ENCODE peak calls at places on chromosomes 2 and 18, in four cellular contexts. One of them, this sample, is unnamed.

GRCh38 chr2:239195318-239195871 is 205.4 kb downstream of the HDAC4 start:
- DNase-seq in HS-27A: no peak
- DNase-seq in stromal cell of bone marrow: no peak
- DNase-seq in psoas muscle: no peak
- DNase-seq in this sample: no peak

GRCh38 chr2:236928353-236929153 is 157.1 kb upstream of the COPS8 start:
- DNase-seq in HS-27A: no peak
- DNase-seq in psoas muscle: no peak
- DNase-seq in stromal cell of bone marrow: no peak
- DNase-seq in this sample: peak; percentile 50

GRCh38 chr2:207655000-207655399 is 29.8 kb upstream of the METTL21A start:
- DNase-seq in psoas muscle: no peak
- DNase-seq in stromal cell of bone marrow: no peak
- DNase-seq in HS-27A: no peak
- DNase-seq in this sample: no peak

GRCh38 chr2:188378551-188378950 is 86.9 kb downstream of the GULP1 start:
- DNase-seq in stromal cell of bone marrow: no peak
- DNase-seq in psoas muscle: no peak
- DNase-seq in HS-27A: no peak
- DNase-seq in this sample: no peak

GRCh38 chr18:8893221-8893620 is 187.9 kb downstream of the MTCL1 start:
- DNase-seq in stromal cell of bone marrow: no peak
- DNase-seq in psoas muscle: no peak
- DNase-seq in HS-27A: no peak
- DNase-seq in this sample: no peak

GRCh38 chr2:96114903-96115581 is 1.3 kb downstream of the ADRA2B start:
- DNase-seq in HS-27A: no peak
- DNase-seq in stromal cell of bone marrow: no peak
- DNase-seq in psoas muscle: no peak
- DNase-seq in this sample: no peak

GRCh38 chr2:225122582-225123486 is 80.6 kb upstream of the DOCK10 start:
- DNase-seq in stromal cell of bone marrow: no peak
- DNase-seq in psoas muscle: no peak
- DNase-seq in HS-27A: no peak
- DNase-seq in this sample: no peak

GRCh38 chr2:229719926-229720652 is 5.7 kb upstream of the DNER start:
- DNase-seq in HS-27A: no peak
- DNase-seq in psoas muscle: no peak
- DNase-seq in stromal cell of bone marrow: no peak
- DNase-seq in this sample: no peak

GRCh38 chr2:40034198-40034597 is 255.1 kb upstream of the THUMPD2 start:
- DNase-seq in HS-27A: peak; percentile 62
- DNase-seq in psoas muscle: no peak
- DNase-seq in stromal cell of bone marrow: peak; percentile 68
- DNase-seq in this sample: no peak

GRCh38 chr2:51717318-51717717 is 685.4 kb upstream of the NRXN1 start:
- DNase-seq in stromal cell of bone marrow: peak; percentile 89
- DNase-seq in HS-27A: peak; percentile 31
- DNase-seq in psoas muscle: no peak
- DNase-seq in this sample: no peak

GRCh38 chr2:108944601-108945241 is 44.3 kb downstream of the EDAR start:
- DNase-seq in stromal cell of bone marrow: no peak
- DNase-seq in psoas muscle: no peak
- DNase-seq in HS-27A: no peak
- DNase-seq in this sample: no peak

GRCh38 chr2:70132244-70133126 is 45.2 kb downstream of the PCBP1 start:
- DNase-seq in psoas muscle: peak; percentile 68
- DNase-seq in stromal cell of bone marrow: peak; percentile 73
- DNase-seq in HS-27A: no peak
- DNase-seq in this sample: no peak

GRCh38 chr2:5914831-5915611 is 222.8 kb downstream of the SOX11 start:
- DNase-seq in stromal cell of bone marrow: peak; percentile 64
- DNase-seq in HS-27A: no peak
- DNase-seq in psoas muscle: no peak
- DNase-seq in this sample: no peak

GRCh38 chr2:219176818-219177593 is at the start of gene CNPPD1:
- DNase-seq in stromal cell of bone marrow: peak; percentile 67
- DNase-seq in psoas muscle: peak; percentile 95
- DNase-seq in HS-27A: no peak
- DNase-seq in this sample: peak; percentile 80

GRCh38 chr18:36825526-36825925 is 3.3 kb downstream of the TPGS2 start:
- DNase-seq in HS-27A: no peak
- DNase-seq in stromal cell of bone marrow: no peak
- DNase-seq in psoas muscle: no peak
- DNase-seq in this sample: no peak

GRCh38 chr2:234410526-234410925 is 86.4 kb downstream of the ARL4C start:
- DNase-seq in psoas muscle: no peak
- DNase-seq in stromal cell of bone marrow: no peak
- DNase-seq in HS-27A: no peak
- DNase-seq in this sample: no peak

GRCh38 chr2:119659601-119660342 is 19.2 kb upstream of the TMEM177 start:
- DNase-seq in HS-27A: no peak
- DNase-seq in stromal cell of bone marrow: no peak
- DNase-seq in psoas muscle: no peak
- DNase-seq in this sample: no peak

GRCh38 chr2:41940715-41941114 is 107.1 kb upstream of the PKDCC start:
- DNase-seq in stromal cell of bone marrow: no peak
- DNase-seq in psoas muscle: no peak
- DNase-seq in HS-27A: no peak
- DNase-seq in this sample: no peak

GRCh38 chr2:21642647-21643046 is 518.9 kb downstream of the TDRD15 start:
- DNase-seq in psoas muscle: no peak
- DNase-seq in HS-27A: no peak
- DNase-seq in stromal cell of bone marrow: no peak
- DNase-seq in this sample: no peak

GRCh38 chr18:46718501-46719341 is 38.1 kb downstream of the ST8SIA5 start:
- DNase-seq in stromal cell of bone marrow: peak; percentile 45
- DNase-seq in HS-27A: no peak
- DNase-seq in psoas muscle: no peak
- DNase-seq in this sample: no peak

GRCh38 chr2:35822716-35823115 is 532.9 kb upstream of the CRIM1 start:
- DNase-seq in stromal cell of bone marrow: no peak
- DNase-seq in psoas muscle: no peak
- DNase-seq in HS-27A: no peak
- DNase-seq in this sample: no peak

GRCh38 chr2:220553150-220553549 is 925.7 kb downstream of the SLC4A3 start:
- DNase-seq in stromal cell of bone marrow: no peak
- DNase-seq in HS-27A: no peak
- DNase-seq in psoas muscle: no peak
- DNase-seq in this sample: no peak

GRCh38 chr2:236714061-236714460 is 144.4 kb downstream of the ACKR3 start:
- DNase-seq in HS-27A: no peak
- DNase-seq in stromal cell of bone marrow: no peak
- DNase-seq in psoas muscle: no peak
- DNase-seq in this sample: no peak

GRCh38 chr18:50654658-50655550 is 95.0 kb downstream of the MAPK4 start:
- DNase-seq in HS-27A: no peak
- DNase-seq in psoas muscle: no peak
- DNase-seq in stromal cell of bone marrow: no peak
- DNase-seq in this sample: no peak

GRCh38 chr2:232117413-232117812 is 155.9 kb downstream of the DIS3L2 start:
- DNase-seq in HS-27A: no peak
- DNase-seq in stromal cell of bone marrow: no peak
- DNase-seq in psoas muscle: no peak
- DNase-seq in this sample: no peak

GRCh38 chr18:66271927-66272326 is 332.0 kb downstream of the CDH19 start:
- DNase-seq in HS-27A: no peak
- DNase-seq in psoas muscle: no peak
- DNase-seq in stromal cell of bone marrow: no peak
- DNase-seq in this sample: no peak

GRCh38 chr2:73685770-73686438 is 43.7 kb upstream of the NAT8 start:
- DNase-seq in HS-27A: no peak
- DNase-seq in stromal cell of bone marrow: peak; percentile 2
- DNase-seq in psoas muscle: no peak
- DNase-seq in this sample: no peak

GRCh38 chr2:166494140-166494544 is at the start of gene SCN7A:
- DNase-seq in HS-27A: no peak
- DNase-seq in stromal cell of bone marrow: peak; percentile 8
- DNase-seq in psoas muscle: peak; percentile 83
- DNase-seq in this sample: peak; percentile 72

GRCh38 chr2:102698369-102699111 is 63.3 kb upstream of the TMEM182 start:
- DNase-seq in HS-27A: peak; percentile 12
- DNase-seq in stromal cell of bone marrow: peak; percentile 7
- DNase-seq in psoas muscle: no peak
- DNase-seq in this sample: no peak

GRCh38 chr2:134667081-134667480 is 51.7 kb downstream of the TMEM163 start:
- DNase-seq in stromal cell of bone marrow: no peak
- DNase-seq in HS-27A: no peak
- DNase-seq in psoas muscle: no peak
- DNase-seq in this sample: no peak